ENCODE peak calls at places on chromosome X, in six cellular contexts. One of them, this sample, is unnamed.

GRCh38 chrX:10254746-10255145 is 98.0 kb downstream of the CLCN4 start:
- DNase-seq in transverse colon: no peak
- DNase-seq in heart left ventricle: no peak
- DNase-seq in SK-N-SH: peak; percentile 8
- DNase-seq in right lobe of liver: no peak
- DNase-seq in CD8-positive, alpha-beta memory T cell: no peak
- DNase-seq in this sample: no peak

GRCh38 chrX:150270622-150271021 is 92.5 kb upstream of the MAMLD1 start:
- DNase-seq in heart left ventricle: no peak
- DNase-seq in SK-N-SH: no peak
- DNase-seq in right lobe of liver: peak; percentile 66
- DNase-seq in transverse colon: no peak
- DNase-seq in CD8-positive, alpha-beta memory T cell: no peak
- DNase-seq in this sample: no peak

GRCh38 chrX:18886344-18887161 is 97.4 kb downstream of the PHKA2 start:
- DNase-seq in heart left ventricle: peak; percentile 77
- DNase-seq in transverse colon: peak; percentile 81
- DNase-seq in CD8-positive, alpha-beta memory T cell: peak; percentile 46
- DNase-seq in SK-N-SH: peak; percentile 62
- DNase-seq in right lobe of liver: peak; percentile 76
- DNase-seq in this sample: peak; percentile 83

GRCh38 chrX:1807301-1807731 is 192.5 kb downstream of the ASMT start:
- DNase-seq in right lobe of liver: no peak
- DNase-seq in transverse colon: no peak
- DNase-seq in SK-N-SH: no peak
- DNase-seq in heart left ventricle: no peak
- DNase-seq in CD8-positive, alpha-beta memory T cell: no peak
- DNase-seq in this sample: peak; percentile 81

GRCh38 chrX:54358424-54359211 is 772 bp upstream of the WNK3 start:
- DNase-seq in CD8-positive, alpha-beta memory T cell: peak; percentile 53
- DNase-seq in transverse colon: peak; percentile 20
- DNase-seq in right lobe of liver: peak; percentile 63
- DNase-seq in SK-N-SH: peak; percentile 71
- DNase-seq in heart left ventricle: peak; percentile 28
- DNase-seq in this sample: peak; percentile 92

GRCh38 chrX:129737921-129738320 is 858 bp upstream of the XPNPEP2 start:
- DNase-seq in CD8-positive, alpha-beta memory T cell: no peak
- DNase-seq in right lobe of liver: no peak
- DNase-seq in heart left ventricle: no peak
- DNase-seq in transverse colon: no peak
- DNase-seq in SK-N-SH: no peak
- DNase-seq in this sample: no peak

GRCh38 chrX:22110729-22111494 is 78.8 kb downstream of the PHEX start:
- DNase-seq in CD8-positive, alpha-beta memory T cell: no peak
- DNase-seq in heart left ventricle: no peak
- DNase-seq in right lobe of liver: no peak
- DNase-seq in SK-N-SH: no peak
- DNase-seq in transverse colon: no peak
- DNase-seq in this sample: no peak

GRCh38 chrX:104864296-104864695 is 298.3 kb downstream of the IL1RAPL2 start:
- DNase-seq in transverse colon: no peak
- DNase-seq in right lobe of liver: no peak
- DNase-seq in heart left ventricle: no peak
- DNase-seq in CD8-positive, alpha-beta memory T cell: no peak
- DNase-seq in SK-N-SH: no peak
- DNase-seq in this sample: no peak

GRCh38 chrX:119041175-119041574 is 31.6 kb upstream of the CT47C1 start:
- DNase-seq in CD8-positive, alpha-beta memory T cell: no peak
- DNase-seq in SK-N-SH: no peak
- DNase-seq in right lobe of liver: no peak
- DNase-seq in heart left ventricle: peak; percentile 65
- DNase-seq in transverse colon: peak; percentile 55
- DNase-seq in this sample: no peak

GRCh38 chrX:17706676-17707075 is 30.6 kb upstream of the SCML1 start:
- DNase-seq in right lobe of liver: no peak
- DNase-seq in heart left ventricle: no peak
- DNase-seq in CD8-positive, alpha-beta memory T cell: no peak
- DNase-seq in transverse colon: no peak
- DNase-seq in SK-N-SH: no peak
- DNase-seq in this sample: no peak

GRCh38 chrX:140817943-140818342 is 108.4 kb downstream of the LINC00632 start:
- DNase-seq in right lobe of liver: no peak
- DNase-seq in heart left ventricle: no peak
- DNase-seq in transverse colon: no peak
- DNase-seq in SK-N-SH: peak; percentile 19
- DNase-seq in CD8-positive, alpha-beta memory T cell: no peak
- DNase-seq in this sample: no peak

GRCh38 chrX:154748712-154749339 is 2.1 kb downstream of the GAB3 start:
- DNase-seq in CD8-positive, alpha-beta memory T cell: peak; percentile 66
- DNase-seq in heart left ventricle: peak; percentile 37
- DNase-seq in transverse colon: no peak
- DNase-seq in right lobe of liver: no peak
- DNase-seq in SK-N-SH: peak; percentile 70
- DNase-seq in this sample: peak; percentile 59

GRCh38 chrX:20500171-20500865 is 233.6 kb upstream of the RPS6KA3 start:
- DNase-seq in transverse colon: no peak
- DNase-seq in CD8-positive, alpha-beta memory T cell: no peak
- DNase-seq in heart left ventricle: no peak
- DNase-seq in SK-N-SH: no peak
- DNase-seq in right lobe of liver: no peak
- DNase-seq in this sample: no peak

GRCh38 chrX:111270339-111270738 is at the start of gene CAPN6:
- DNase-seq in right lobe of liver: no peak
- DNase-seq in SK-N-SH: no peak
- DNase-seq in transverse colon: peak; percentile 11
- DNase-seq in heart left ventricle: no peak
- DNase-seq in CD8-positive, alpha-beta memory T cell: no peak
- DNase-seq in this sample: peak; percentile 82

GRCh38 chrX:7614616-7615015 is 228.4 kb upstream of the VCX start:
- DNase-seq in transverse colon: no peak
- DNase-seq in SK-N-SH: no peak
- DNase-seq in right lobe of liver: no peak
- DNase-seq in heart left ventricle: no peak
- DNase-seq in CD8-positive, alpha-beta memory T cell: no peak
- DNase-seq in this sample: no peak

GRCh38 chrX:70166601-70167590 is 10.4 kb upstream of the DGAT2L6 start:
- DNase-seq in transverse colon: no peak
- DNase-seq in CD8-positive, alpha-beta memory T cell: no peak
- DNase-seq in heart left ventricle: no peak
- DNase-seq in SK-N-SH: no peak
- DNase-seq in right lobe of liver: no peak
- DNase-seq in this sample: no peak

GRCh38 chrX:1584237-1585011 is 7.0 kb upstream of the AKAP17A start:
- DNase-seq in right lobe of liver: no peak
- DNase-seq in SK-N-SH: no peak
- DNase-seq in CD8-positive, alpha-beta memory T cell: no peak
- DNase-seq in heart left ventricle: no peak
- DNase-seq in transverse colon: no peak
- DNase-seq in this sample: peak; percentile 19

GRCh38 chrX:150680974-150681373 is 12.2 kb upstream of the MTMR1 start:
- DNase-seq in heart left ventricle: no peak
- DNase-seq in transverse colon: no peak
- DNase-seq in right lobe of liver: no peak
- DNase-seq in SK-N-SH: peak; percentile 36
- DNase-seq in CD8-positive, alpha-beta memory T cell: no peak
- DNase-seq in this sample: peak; percentile 65

GRCh38 chrX:119692241-119693031 is 532 bp downstream of the SEPTIN6 start:
- DNase-seq in SK-N-SH: peak; percentile 68
- DNase-seq in transverse colon: peak; percentile 47
- DNase-seq in heart left ventricle: peak; percentile 27
- DNase-seq in CD8-positive, alpha-beta memory T cell: peak; percentile 78
- DNase-seq in right lobe of liver: peak; percentile 68
- DNase-seq in this sample: peak; percentile 73

GRCh38 chrX:26783512-26784225 is 567.7 kb downstream of the MAGEB5 start:
- DNase-seq in CD8-positive, alpha-beta memory T cell: no peak
- DNase-seq in right lobe of liver: no peak
- DNase-seq in heart left ventricle: no peak
- DNase-seq in transverse colon: no peak
- DNase-seq in SK-N-SH: peak; percentile 14
- DNase-seq in this sample: peak; percentile 62

GRCh38 chrX:136650811-136651210 is 2.9 kb downstream of the CD40LG start:
- DNase-seq in SK-N-SH: no peak
- DNase-seq in right lobe of liver: no peak
- DNase-seq in heart left ventricle: no peak
- DNase-seq in CD8-positive, alpha-beta memory T cell: no peak
- DNase-seq in transverse colon: no peak
- DNase-seq in this sample: no peak

GRCh38 chrX:132940727-132941162 is 17.7 kb downstream of the HS6ST2 start:
- DNase-seq in right lobe of liver: no peak
- DNase-seq in transverse colon: no peak
- DNase-seq in SK-N-SH: peak; percentile 26
- DNase-seq in CD8-positive, alpha-beta memory T cell: no peak
- DNase-seq in heart left ventricle: no peak
- DNase-seq in this sample: no peak

GRCh38 chrX:154417157-154417556 is 5.8 kb downstream of the TAFAZZIN start:
- DNase-seq in transverse colon: no peak
- DNase-seq in heart left ventricle: no peak
- DNase-seq in CD8-positive, alpha-beta memory T cell: no peak
- DNase-seq in SK-N-SH: peak; percentile 69
- DNase-seq in right lobe of liver: no peak
- DNase-seq in this sample: no peak

GRCh38 chrX:149121526-149121925 is 383.6 kb downstream of the IDS start:
- DNase-seq in heart left ventricle: no peak
- DNase-seq in right lobe of liver: no peak
- DNase-seq in SK-N-SH: no peak
- DNase-seq in transverse colon: no peak
- DNase-seq in CD8-positive, alpha-beta memory T cell: no peak
- DNase-seq in this sample: no peak

GRCh38 chrX:100682939-100683338 is 38.9 kb downstream of the SRPX2 start:
- DNase-seq in transverse colon: no peak
- DNase-seq in heart left ventricle: no peak
- DNase-seq in CD8-positive, alpha-beta memory T cell: no peak
- DNase-seq in SK-N-SH: no peak
- DNase-seq in right lobe of liver: no peak
- DNase-seq in this sample: no peak

GRCh38 chrX:51743179-51743957 is at the start of gene GSPT2:
- DNase-seq in heart left ventricle: peak; percentile 72
- DNase-seq in right lobe of liver: peak; percentile 78
- DNase-seq in SK-N-SH: peak; percentile 74
- DNase-seq in transverse colon: peak; percentile 75
- DNase-seq in CD8-positive, alpha-beta memory T cell: peak; percentile 46
- DNase-seq in this sample: peak; percentile 79

DNA sequence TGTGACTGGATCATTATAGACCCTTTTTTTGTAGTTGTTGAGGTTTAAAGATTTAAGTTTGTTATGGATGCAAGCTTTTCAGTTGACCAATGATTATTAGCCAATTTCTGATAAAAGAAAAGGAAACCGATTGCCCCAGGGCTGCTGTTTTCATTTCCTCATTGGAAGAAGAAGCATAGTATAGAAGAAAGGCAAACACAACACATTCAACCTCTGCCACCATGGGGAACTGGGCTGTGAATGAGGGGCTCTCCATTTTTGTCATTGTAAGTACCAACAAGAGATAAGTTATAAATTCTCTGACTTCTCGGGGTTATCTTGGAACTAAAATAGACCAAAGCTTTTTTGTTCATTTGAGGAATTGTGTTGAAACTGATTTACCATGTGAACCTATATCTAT is at the start of gene CYBB:
- DNase-seq in SK-N-SH: no peak
- DNase-seq in transverse colon: no peak
- DNase-seq in right lobe of liver: no peak
- DNase-seq in CD8-positive, alpha-beta memory T cell: no peak
- DNase-seq in heart left ventricle: no peak
- DNase-seq in this sample: no peak
- H3K4me1 ChIP-seq in SK-N-SH: no peaks in the 10 kb centered on the region
- H3K4me1 ChIP-seq in transverse colon: no peaks in the 10 kb centered on the region
- H3K4me1 ChIP-seq in right lobe of liver: no peaks in the 10 kb centered on the region
- H3K4me1 ChIP-seq in CD8-positive, alpha-beta memory T cell: peaks cover 24% of the 10 kb centered on the region
- H3K4me1 ChIP-seq in heart left ventricle: no peaks in the 10 kb centered on the region
- H3K4me1 ChIP-seq in this sample: no peaks in the 10 kb centered on the region

GRCh38 chrX:134749651-134750450 is 91.6 kb upstream of the PLAC1 start:
- DNase-seq in SK-N-SH: no peak
- DNase-seq in heart left ventricle: no peak
- DNase-seq in CD8-positive, alpha-beta memory T cell: no peak
- DNase-seq in transverse colon: no peak
- DNase-seq in right lobe of liver: no peak
- DNase-seq in this sample: no peak

GRCh38 chrX:134758652-134759051 is 100.4 kb upstream of the PLAC1 start:
- DNase-seq in CD8-positive, alpha-beta memory T cell: no peak
- DNase-seq in heart left ventricle: no peak
- DNase-seq in SK-N-SH: no peak
- DNase-seq in right lobe of liver: no peak
- DNase-seq in transverse colon: no peak
- DNase-seq in this sample: no peak

GRCh38 chrX:134752558-134752957 is 94.3 kb upstream of the PLAC1 start:
- DNase-seq in SK-N-SH: no peak
- DNase-seq in heart left ventricle: no peak
- DNase-seq in CD8-positive, alpha-beta memory T cell: no peak
- DNase-seq in right lobe of liver: no peak
- DNase-seq in transverse colon: no peak
- DNase-seq in this sample: no peak

DNA sequence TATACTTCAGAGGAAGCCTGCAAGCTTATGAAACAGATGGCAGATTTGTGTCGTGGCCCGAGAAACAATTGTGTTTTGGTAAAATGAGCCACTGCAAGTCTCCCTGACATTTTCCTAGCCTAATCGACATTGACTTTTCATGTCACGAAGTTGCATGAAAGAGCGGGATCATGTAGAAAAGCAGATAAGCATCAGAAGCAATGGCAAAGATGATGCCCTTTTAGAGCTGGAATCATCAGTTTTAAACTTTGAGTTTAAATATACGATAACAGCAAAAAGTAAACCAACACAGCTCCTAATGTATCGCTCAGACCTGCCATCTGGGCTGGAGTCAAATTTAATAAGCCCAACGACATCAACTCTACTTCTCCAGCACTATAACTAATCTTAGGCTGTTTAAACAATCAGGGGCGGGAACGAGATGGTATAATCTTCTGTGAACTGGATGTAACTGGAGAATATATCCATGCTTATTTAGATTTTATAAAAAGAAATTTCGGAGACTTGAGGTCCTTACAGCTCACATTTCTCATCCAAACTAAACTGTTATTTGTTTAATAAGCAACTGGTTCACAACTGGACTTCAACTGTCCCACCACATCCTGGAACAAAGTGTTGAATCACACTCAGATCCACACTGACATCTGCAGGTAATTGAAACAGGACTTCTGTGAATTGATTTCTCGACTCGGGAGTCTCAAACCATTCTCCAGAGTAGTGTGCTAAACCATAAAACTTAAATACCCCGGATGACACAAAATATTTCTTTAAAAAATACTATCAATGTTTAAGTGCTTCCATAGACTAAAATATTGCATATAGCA is 95.1 kb upstream of the PLAC1 start:
- DNase-seq in right lobe of liver: no peak
- DNase-seq in transverse colon: no peak
- DNase-seq in CD8-positive, alpha-beta memory T cell: no peak
- DNase-seq in SK-N-SH: no peak
- DNase-seq in heart left ventricle: no peak
- DNase-seq in this sample: no peak
- H3K4me3 ChIP-seq in right lobe of liver: no peak overlapping the region
- H3K4me3 ChIP-seq in transverse colon: no peak overlapping the region
- H3K4me3 ChIP-seq in CD8-positive, alpha-beta memory T cell: no peak overlapping the region
- H3K4me3 ChIP-seq in SK-N-SH: peak overlapping the region; percentile 30
- H3K4me3 ChIP-seq in heart left ventricle: no peak overlapping the region
- H3K4me3 ChIP-seq in this sample: no peak overlapping the region

GRCh38 chrX:13147147-13147546 is 102.7 kb upstream of the FAM9C start:
- DNase-seq in heart left ventricle: no peak
- DNase-seq in right lobe of liver: no peak
- DNase-seq in SK-N-SH: no peak
- DNase-seq in CD8-positive, alpha-beta memory T cell: no peak
- DNase-seq in transverse colon: no peak
- DNase-seq in this sample: no peak
- H3K27ac ChIP-seq in heart left ventricle: no peak overlapping the region
- H3K27ac ChIP-seq in right lobe of liver: no peak overlapping the region
- H3K27ac ChIP-seq in SK-N-SH: no peak overlapping the region
- H3K27ac ChIP-seq in CD8-positive, alpha-beta memory T cell: no peak overlapping the region
- H3K27ac ChIP-seq in transverse colon: no peak overlapping the region
- H3K27ac ChIP-seq in this sample: no peak overlapping the region

GRCh38 chrX:23634181-23634580 is 33.1 kb upstream of the PRDX4 start:
- DNase-seq in SK-N-SH: peak; percentile 21
- DNase-seq in CD8-positive, alpha-beta memory T cell: no peak
- DNase-seq in transverse colon: no peak
- DNase-seq in heart left ventricle: no peak
- DNase-seq in right lobe of liver: no peak
- DNase-seq in this sample: no peak
- H3K4me1 ChIP-seq in SK-N-SH: no peaks in the 10 kb centered on the region
- H3K4me1 ChIP-seq in CD8-positive, alpha-beta memory T cell: no peaks in the 10 kb centered on the region
- H3K4me1 ChIP-seq in transverse colon: no peaks in the 10 kb centered on the region
- H3K4me1 ChIP-seq in heart left ventricle: no peaks in the 10 kb centered on the region
- H3K4me1 ChIP-seq in right lobe of liver: no peaks in the 10 kb centered on the region
- H3K4me1 ChIP-seq in this sample: no peaks in the 10 kb centered on the region

This sample was measured in endodermal cell.